ENCODE peak calls at places on chromosomes 3 and 15, in four cellular contexts. T is A549, J is tibial nerve, P is stomach. Z is an unnamed sample.

GRCh38 chr15:53022788-53023187 is 232.7 kb upstream of the ONECUT1 start:
- DNase-seq in T (no peak), J (no peak), P (no peak), Z (no peak)

GRCh38 chr3:29324180-29324651 is 43.3 kb downstream of the RBMS3 start:
- DNase-seq in T (peak; percentile 92), J (peak; percentile 18), P (peak; percentile 27), Z (peak; percentile 80)

GRCh38 chr3:155859859-155860258 is 5.6 kb upstream of the SLC33A1 start:
- DNase-seq in T (peak; percentile 45), J (no peak), P (no peak), Z (no peak)

GRCh38 chr3:127234784-127235183 is 41.9 kb downstream of the PRR23E start:
- DNase-seq in T (no peak), J (no peak), P (no peak), Z (no peak)

GRCh38 chr15:29852201-29852600 is 29.9 kb upstream of the TJP1 start:
- DNase-seq in T (no peak), J (no peak), P (no peak), Z (no peak)

GRCh38 chr15:71329041-71329440 is 213.8 kb downstream of the THSD4 start:
- DNase-seq in T (no peak), J (no peak), P (no peak), Z (peak; percentile 79)

GRCh38 chr3:6750782-6751181 is 110.1 kb upstream of the GRM7 start:
- DNase-seq in T (no peak), J (no peak), P (no peak), Z (no peak)

GRCh38 chr3:127196466-127197299 is 3.8 kb downstream of the PRR23E start:
- DNase-seq in T (no peak), J (no peak), P (peak; percentile 22), Z (peak; percentile 57)

GRCh38 chr15:35669021-35669420 is 123.1 kb upstream of the DPH6 start:
- DNase-seq in T (no peak), J (no peak), P (no peak), Z (no peak)

GRCh38 chr3:173685471-173685870 is 287.9 kb downstream of the NLGN1 start:
- DNase-seq in T (no peak), J (no peak), P (no peak), Z (no peak)

GRCh38 chr15:80695099-80695910 is at the start of gene ABHD17C:
- DNase-seq in T (peak; percentile 68), J (peak; percentile 31), P (peak; percentile 76), Z (peak; percentile 72)

GRCh38 chr3:126208618-126209256 is 28.4 kb upstream of the ALDH1L1 start:
- DNase-seq in T (peak; percentile 89), J (peak; percentile 67), P (peak; percentile 84), Z (peak; percentile 82)

GRCh38 chr15:51782357-51782896 is 31.0 kb downstream of the TMOD2 start:
- DNase-seq in T (peak; percentile 72), J (no peak), P (no peak), Z (no peak)

GRCh38 chr3:101725192-101725889 is 927 bp downstream of the CEP97 start:
- DNase-seq in T (no peak), J (no peak), P (peak; percentile 34), Z (peak; percentile 67)

GRCh38 chr15:71753346-71753745 is 57.0 kb upstream of the NR2E3 start:
- DNase-seq in T (peak; percentile 50), J (no peak), P (no peak), Z (peak; percentile 14)

GRCh38 chr3:158660711-158661110 is 11.7 kb downstream of the LXN start:
- DNase-seq in T (no peak), J (no peak), P (no peak), Z (no peak)

GRCh38 chr3:184440161-184440560 is 60.3 kb downstream of the CHRD start:
- DNase-seq in T (no peak), J (no peak), P (no peak), Z (no peak)

GRCh38 chr3:131228522-131228921 is 153.1 kb upstream of the NUDT16 start:
- DNase-seq in T (no peak), J (no peak), P (no peak), Z (no peak)

GRCh38 chr3:72591522-72592421 is 256.5 kb downstream of the SHQ1 start:
- DNase-seq in T (peak; percentile 42), J (peak; percentile 54), P (no peak), Z (peak; percentile 73)

GRCh38 chr3:152071924-152072323 is 196.8 kb upstream of the MBNL1 start:
- DNase-seq in T (peak; percentile 30), J (no peak), P (no peak), Z (no peak)

GRCh38 chr15:90364251-90364650 is 12.2 kb downstream of the ZNF774 start:
- DNase-seq in T (no peak), J (no peak), P (no peak), Z (no peak)

GRCh38 chr3:159007331-159007730 is 205.5 kb downstream of the MFSD1 start:
- DNase-seq in T (no peak), J (no peak), P (no peak), Z (no peak)

GRCh38 chr3:156762631-156763185 is 63.4 kb upstream of the LEKR1 start:
- DNase-seq in T (no peak), J (no peak), P (no peak), Z (peak; percentile 58)

GRCh38 chr15:95371664-95372063 is 958.8 kb upstream of the NR2F2 start:
- DNase-seq in T (peak; percentile 16), J (no peak), P (no peak), Z (no peak)

GRCh38 chr15:51580982-51581381 is 41.6 kb downstream of the DMXL2 start:
- DNase-seq in T (no peak), J (no peak), P (no peak), Z (no peak)

GRCh38 chr15:35038655-35039534 is 46.2 kb downstream of the NANOGP8 start:
- DNase-seq in T (no peak), J (no peak), P (no peak), Z (no peak)

GRCh38 chr15:82040862-82041261 is 5.0 kb downstream of the MEX3B start:
- DNase-seq in T (no peak), J (no peak), P (no peak), Z (no peak)

GRCh38 chr15:43795997-43796396 is 3.9 kb downstream of the SERF2 start:
- DNase-seq in T (no peak), J (no peak), P (no peak), Z (no peak)

GRCh38 chr3:126548556-126549466 is 9.9 kb downstream of the C3orf22 start:
- DNase-seq in T (no peak), J (no peak), P (peak; percentile 16), Z (peak; percentile 34)

GRCh38 chr3:37456270-37456708 is 281.9 kb upstream of the LRRFIP2 start:
- DNase-seq in T (no peak), J (no peak), P (peak; percentile 52), Z (peak; percentile 93)

GRCh38 chr15:59657635-59658125 is 365 bp upstream of the GTF2A2 start:
- DNase-seq in T (no peak), J (no peak), P (no peak), Z (no peak)

GRCh38 chr3:177673105-177673804 is 476.0 kb upstream of the TBL1XR1 start:
- DNase-seq in T (peak; percentile 16), J (no peak), P (no peak), Z (no peak)

GRCh38 chr3:190209533-190209932 is 88.8 kb upstream of the P3H2 start:
- DNase-seq in T (no peak), J (no peak), P (no peak), Z (no peak)

GRCh38 chr15:66960519-66960918 is 104.9 kb upstream of the SMAD3 start:
- DNase-seq in T (no peak), J (no peak), P (no peak), Z (no peak)

GRCh38 chr15:64009798-64010241 is 36.5 kb downstream of the DAPK2 start:
- DNase-seq in T (no peak), J (no peak), P (no peak), Z (no peak)

GRCh38 chr15:98604983-98605382 is 43.4 kb upstream of the IGF1R start:
- DNase-seq in T (no peak), J (no peak), P (no peak), Z (no peak)

DNA sequence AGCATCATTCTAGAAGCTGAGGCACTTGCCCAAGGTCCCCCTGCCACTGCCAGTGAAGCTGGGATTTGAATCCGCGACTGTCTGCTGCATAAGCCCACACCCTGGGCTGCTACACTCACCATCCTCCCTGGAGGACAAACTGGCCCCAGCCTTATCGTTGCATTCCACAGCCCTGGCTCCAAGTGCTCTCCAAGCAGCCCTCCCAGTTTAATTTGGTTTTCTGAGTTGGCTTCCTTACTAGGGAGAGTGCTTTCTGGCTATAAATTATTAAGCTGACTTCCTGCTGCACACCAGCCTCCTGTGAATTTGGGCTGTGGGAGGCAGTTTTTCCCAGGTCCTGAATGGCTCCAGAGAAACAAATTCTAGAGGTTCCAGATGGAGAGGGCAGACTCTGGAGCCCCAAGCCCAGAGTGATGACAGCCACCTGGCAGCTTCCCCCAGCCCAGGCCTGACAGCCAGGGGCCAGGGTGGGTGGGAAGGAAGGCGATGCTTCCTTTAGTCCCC is 69.8 kb downstream of the SEMA5B start:
- DNase-seq in T (no peak), J (no peak), P (no peak), Z (no peak)
- H3K27ac ChIP-seq in T (no peak overlapping the region), J (peak overlapping the region; percentile 51), P (no peak overlapping the region), Z (peak overlapping the region; percentile 59)

GRCh38 chr3:154730221-154730620 is 300.2 kb upstream of the GPR149 start:
- DNase-seq in T (no peak), J (no peak), P (no peak), Z (no peak)
- TF ChIP-seq EP300 in T (no peak), J (no peak), P (no peak), Z (no peak)

DNA sequence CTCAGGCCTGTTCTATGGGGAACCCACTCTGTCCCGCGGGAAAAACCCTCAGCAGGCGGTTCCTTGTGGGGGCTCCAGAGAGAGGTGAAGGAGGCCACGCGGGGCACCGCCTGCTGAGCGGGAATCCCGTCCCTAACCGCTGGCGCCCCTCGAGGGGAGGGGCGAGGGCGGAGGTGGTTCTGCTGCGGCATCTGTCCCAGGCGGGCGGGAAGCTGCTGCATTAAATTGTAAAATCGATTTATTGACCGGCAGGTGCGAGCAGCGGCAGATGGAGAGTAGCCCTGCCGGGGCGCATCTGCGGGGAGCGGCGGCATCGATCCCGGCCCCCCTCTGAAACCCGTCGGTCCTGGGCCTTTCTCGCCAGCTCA is 3.7 kb upstream of the DLL4 start:
- DNase-seq in T (no peak), J (no peak), P (no peak), Z (no peak)
- H3K4me1 ChIP-seq in T (peaks cover 6% of the 10 kb centered on the region), J (no peaks in the 10 kb centered on the region), P (peaks cover 52% of the 10 kb centered on the region), Z (peaks cover 49% of the 10 kb centered on the region)

GRCh38 chr3:107760141-107760540 is 237.4 kb downstream of the BBX start:
- DNase-seq in T (no peak), J (no peak), P (no peak), Z (no peak)

GRCh38 chr3:107753988-107754387 is 231.2 kb downstream of the BBX start:
- DNase-seq in T (no peak), J (no peak), P (no peak), Z (no peak)

GRCh38 chr3:107753494-107753893 is 230.7 kb downstream of the BBX start:
- DNase-seq in T (peak; percentile 43), J (no peak), P (peak; percentile 35), Z (no peak)

GRCh38 chr3:107757140-107757539 is 234.4 kb downstream of the BBX start:
- DNase-seq in T (no peak), J (no peak), P (no peak), Z (no peak)

DNA sequence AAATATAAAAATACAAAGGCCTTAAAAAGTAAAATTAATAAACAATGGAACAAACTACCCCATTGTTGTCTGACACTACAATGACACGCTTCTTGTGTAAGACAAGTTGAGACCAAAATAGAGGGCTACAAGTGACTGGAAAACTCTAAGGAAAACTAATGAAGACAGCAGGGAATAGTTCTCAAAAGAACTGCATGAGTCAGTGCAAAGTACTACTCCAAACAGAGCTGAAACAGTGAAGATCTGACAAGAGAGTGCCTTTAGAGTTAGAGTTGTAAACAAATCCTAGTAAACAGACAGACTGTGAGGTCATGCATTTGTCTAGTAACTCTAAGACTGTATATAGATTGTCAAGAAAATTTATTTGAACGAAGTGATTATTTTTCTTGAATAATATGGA is 233.9 kb downstream of the BBX start:
- DNase-seq in T (no peak), J (no peak), P (no peak), Z (no peak)
- H3K27ac ChIP-seq in T (no peak overlapping the region), J (no peak overlapping the region), P (no peak overlapping the region), Z (no peak overlapping the region)